ENCODE peak calls at places on chromosomes 13 and 19, in nine cellular contexts. One of them, this sample, is unnamed.

GRCh38 chr13:110454956-110455355 is 106.6 kb downstream of the RAB20 start:
- DNase-seq in nephron progenitor cell: no peak
- DNase-seq in breast epithelium: no peak
- DNase-seq in GM06990: no peak
- DNase-seq in A549: no peak
- DNase-seq in neural progenitor cell: no peak
- DNase-seq in AG04450: no peak
- DNase-seq in IMR-90: no peak
- DNase-seq in GM23338: no peak
- DNase-seq in this sample: no peak

GRCh38 chr13:32911506-32911905 is 104.7 kb upstream of the KL start:
- DNase-seq in breast epithelium: no peak
- DNase-seq in GM06990: no peak
- DNase-seq in AG04450: no peak
- DNase-seq in GM23338: peak
- DNase-seq in nephron progenitor cell: peak
- DNase-seq in A549: peak
- DNase-seq in IMR-90: peak
- DNase-seq in neural progenitor cell: peak
- DNase-seq in this sample: no peak

GRCh38 chr13:62360609-62361008 is 945.0 kb upstream of the PCDH20 start:
- DNase-seq in neural progenitor cell: no peak
- DNase-seq in nephron progenitor cell: no peak
- DNase-seq in A549: no peak
- DNase-seq in GM06990: no peak
- DNase-seq in AG04450: no peak
- DNase-seq in breast epithelium: no peak
- DNase-seq in IMR-90: no peak
- DNase-seq in GM23338: no peak
- DNase-seq in this sample: no peak

GRCh38 chr13:113882716-113883115 is 18.8 kb upstream of the GAS6 start:
- DNase-seq in A549: no peak
- DNase-seq in IMR-90: no peak
- DNase-seq in nephron progenitor cell: no peak
- DNase-seq in breast epithelium: no peak
- DNase-seq in neural progenitor cell: no peak
- DNase-seq in GM23338: peak
- DNase-seq in GM06990: no peak
- DNase-seq in AG04450: no peak
- DNase-seq in this sample: no peak

GRCh38 chr19:35342430-35342829 is 5.3 kb upstream of the FFAR1 start:
- DNase-seq in GM06990: no peak
- DNase-seq in A549: no peak
- DNase-seq in nephron progenitor cell: no peak
- DNase-seq in breast epithelium: no peak
- DNase-seq in neural progenitor cell: no peak
- DNase-seq in IMR-90: no peak
- DNase-seq in AG04450: no peak
- DNase-seq in GM23338: peak
- DNase-seq in this sample: no peak

GRCh38 chr13:21616205-21616604 is 12.2 kb upstream of the MICU2 start:
- DNase-seq in neural progenitor cell: no peak
- DNase-seq in breast epithelium: no peak
- DNase-seq in AG04450: no peak
- DNase-seq in IMR-90: no peak
- DNase-seq in A549: no peak
- DNase-seq in GM23338: no peak
- DNase-seq in GM06990: no peak
- DNase-seq in nephron progenitor cell: no peak
- DNase-seq in this sample: no peak

GRCh38 chr13:46961719-46962118 is 64.9 kb upstream of the HTR2A start:
- DNase-seq in AG04450: no peak
- DNase-seq in breast epithelium: no peak
- DNase-seq in neural progenitor cell: no peak
- DNase-seq in IMR-90: peak
- DNase-seq in GM06990: peak
- DNase-seq in GM23338: no peak
- DNase-seq in A549: peak
- DNase-seq in nephron progenitor cell: no peak
- DNase-seq in this sample: no peak

GRCh38 chr19:58558066-58558622 is at the start of gene UBE2M:
- DNase-seq in breast epithelium: no peak
- DNase-seq in A549: no peak
- DNase-seq in GM23338: peak
- DNase-seq in GM06990: no peak
- DNase-seq in AG04450: no peak
- DNase-seq in nephron progenitor cell: peak
- DNase-seq in IMR-90: no peak
- DNase-seq in neural progenitor cell: no peak
- DNase-seq in this sample: no peak

GRCh38 chr19:51471527-51471926 is 6.8 kb upstream of the CEACAM18 start:
- DNase-seq in A549: no peak
- DNase-seq in breast epithelium: no peak
- DNase-seq in GM23338: no peak
- DNase-seq in GM06990: no peak
- DNase-seq in neural progenitor cell: no peak
- DNase-seq in nephron progenitor cell: no peak
- DNase-seq in IMR-90: no peak
- DNase-seq in AG04450: no peak
- DNase-seq in this sample: no peak

GRCh38 chr19:51472607-51473006 is 5.7 kb upstream of the CEACAM18 start:
- DNase-seq in breast epithelium: no peak
- DNase-seq in nephron progenitor cell: no peak
- DNase-seq in A549: no peak
- DNase-seq in AG04450: no peak
- DNase-seq in GM23338: no peak
- DNase-seq in GM06990: no peak
- DNase-seq in IMR-90: no peak
- DNase-seq in neural progenitor cell: no peak
- DNase-seq in this sample: no peak

GRCh38 chr19:51476164-51476563 is 2.2 kb upstream of the CEACAM18 start:
- DNase-seq in neural progenitor cell: no peak
- DNase-seq in breast epithelium: no peak
- DNase-seq in IMR-90: no peak
- DNase-seq in nephron progenitor cell: no peak
- DNase-seq in A549: no peak
- DNase-seq in AG04450: no peak
- DNase-seq in GM06990: no peak
- DNase-seq in GM23338: no peak
- DNase-seq in this sample: no peak

GRCh38 chr19:51470966-51471365 is 7.4 kb upstream of the CEACAM18 start:
- DNase-seq in breast epithelium: no peak
- DNase-seq in GM23338: no peak
- DNase-seq in nephron progenitor cell: no peak
- DNase-seq in neural progenitor cell: no peak
- DNase-seq in IMR-90: no peak
- DNase-seq in A549: no peak
- DNase-seq in GM06990: no peak
- DNase-seq in AG04450: no peak
- DNase-seq in this sample: no peak

DNA sequence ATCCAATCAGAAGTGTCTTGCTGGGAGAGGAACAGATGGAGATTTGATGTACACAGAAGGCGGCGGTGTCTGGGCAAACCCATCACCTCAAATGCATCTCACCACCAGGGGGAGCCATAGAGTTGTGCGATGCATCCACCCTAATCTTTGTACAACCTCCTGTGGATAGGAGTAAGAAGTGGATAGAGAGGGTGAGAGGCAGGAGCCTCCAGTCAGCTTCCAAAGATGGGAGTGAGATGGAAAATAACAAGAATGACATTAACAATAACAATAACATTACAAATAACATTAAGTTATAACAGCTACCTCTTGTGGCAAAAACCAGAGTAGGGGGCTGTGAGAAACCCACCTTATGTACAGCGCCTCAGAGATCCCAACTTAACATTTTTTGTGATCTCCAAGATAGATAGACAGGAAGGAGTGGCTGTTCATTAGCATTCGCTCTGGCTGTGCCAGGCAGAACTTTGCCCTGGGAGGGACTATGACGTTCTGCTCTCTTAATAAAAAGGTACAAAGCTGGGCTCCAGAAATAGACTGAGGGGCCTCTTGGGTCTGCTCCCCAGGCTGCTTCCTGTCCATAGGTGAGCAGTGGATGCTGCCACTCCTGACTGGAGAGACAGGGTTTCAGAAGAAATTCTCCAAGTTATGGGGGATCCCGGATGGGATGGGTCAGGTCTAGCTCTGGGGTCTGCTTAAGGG is 5.2 kb upstream of the CEACAM18 start:
- DNase-seq in A549: peak
- DNase-seq in neural progenitor cell: peak
- DNase-seq in IMR-90: peak
- DNase-seq in AG04450: peak
- DNase-seq in nephron progenitor cell: peak
- DNase-seq in GM06990: no peak
- DNase-seq in GM23338: peak
- DNase-seq in breast epithelium: peak
- DNase-seq in this sample: peak
- TF ChIP-seq CTCF in A549: peak
- TF ChIP-seq CTCF in neural progenitor cell: peak
- TF ChIP-seq CTCF in IMR-90: peak
- TF ChIP-seq CTCF in AG04450: peak
- TF ChIP-seq CTCF in nephron progenitor cell: peak
- TF ChIP-seq CTCF in GM06990: peak
- TF ChIP-seq CTCF in GM23338: peak
- TF ChIP-seq CTCF in breast epithelium: peak
- TF ChIP-seq CTCF in this sample: peak

GRCh38 chr13:106530209-106530906 is 5.1 kb downstream of the EFNB2 start:
- DNase-seq in A549: no peak
- DNase-seq in AG04450: no peak
- DNase-seq in IMR-90: no peak
- DNase-seq in breast epithelium: no peak
- DNase-seq in GM06990: no peak
- DNase-seq in GM23338: peak
- DNase-seq in neural progenitor cell: peak
- DNase-seq in nephron progenitor cell: no peak
- DNase-seq in this sample: no peak

GRCh38 chr13:106527806-106528205 is 7.7 kb downstream of the EFNB2 start:
- DNase-seq in neural progenitor cell: no peak
- DNase-seq in A549: no peak
- DNase-seq in breast epithelium: no peak
- DNase-seq in GM23338: no peak
- DNase-seq in AG04450: no peak
- DNase-seq in GM06990: no peak
- DNase-seq in IMR-90: no peak
- DNase-seq in nephron progenitor cell: no peak
- DNase-seq in this sample: no peak

GRCh38 chr13:106526748-106527488 is 8.5 kb downstream of the EFNB2 start:
- DNase-seq in AG04450: no peak
- DNase-seq in nephron progenitor cell: no peak
- DNase-seq in breast epithelium: no peak
- DNase-seq in neural progenitor cell: no peak
- DNase-seq in GM23338: peak
- DNase-seq in GM06990: no peak
- DNase-seq in A549: no peak
- DNase-seq in IMR-90: no peak
- DNase-seq in this sample: no peak

GRCh38 chr13:106529415-106530208 is 5.8 kb downstream of the EFNB2 start:
- DNase-seq in GM06990: no peak
- DNase-seq in IMR-90: no peak
- DNase-seq in nephron progenitor cell: no peak
- DNase-seq in A549: no peak
- DNase-seq in neural progenitor cell: peak
- DNase-seq in AG04450: no peak
- DNase-seq in breast epithelium: no peak
- DNase-seq in GM23338: no peak
- DNase-seq in this sample: no peak

DNA sequence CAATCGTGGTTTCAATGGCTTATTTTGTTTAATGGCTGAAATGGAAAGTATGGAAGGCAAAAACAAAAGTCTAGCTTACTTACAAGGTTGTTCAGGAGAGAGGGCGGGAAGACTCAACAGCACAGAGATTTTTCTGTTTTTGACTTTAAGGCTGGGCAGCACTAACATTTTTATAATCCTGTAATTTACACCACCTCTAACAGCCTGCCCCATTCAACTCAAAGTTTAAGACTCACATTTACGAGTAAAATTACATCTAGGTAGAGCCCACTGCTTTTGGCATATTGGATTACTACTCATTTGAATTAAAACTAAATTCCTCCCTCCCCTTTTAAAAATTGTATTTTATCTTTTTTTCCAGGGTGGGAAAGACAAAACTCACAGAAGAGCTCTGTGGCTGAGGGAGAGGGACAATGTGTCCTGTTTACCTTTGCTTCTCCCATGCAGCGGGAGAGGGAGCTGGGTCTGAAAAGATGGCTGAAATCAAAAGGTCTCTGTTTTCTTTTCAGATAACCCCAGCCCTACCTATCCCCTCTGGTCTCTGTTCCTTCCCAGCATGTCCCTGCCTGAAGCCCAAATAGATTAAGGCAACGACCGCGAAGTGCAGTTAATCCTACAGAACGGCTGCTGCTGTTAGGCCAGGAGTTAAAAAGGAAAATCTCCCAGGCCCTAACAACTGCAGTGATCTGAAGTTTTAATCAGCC is 6.6 kb downstream of the EFNB2 start:
- DNase-seq in nephron progenitor cell: no peak
- DNase-seq in GM23338: no peak
- DNase-seq in IMR-90: no peak
- DNase-seq in A549: no peak
- DNase-seq in breast epithelium: no peak
- DNase-seq in GM06990: no peak
- DNase-seq in neural progenitor cell: peak
- DNase-seq in AG04450: no peak
- DNase-seq in this sample: no peak
- TF ChIP-seq CTCF in nephron progenitor cell: no peak
- TF ChIP-seq CTCF in GM23338: no peak
- TF ChIP-seq CTCF in IMR-90: no peak
- TF ChIP-seq CTCF in A549: no peak
- TF ChIP-seq CTCF in breast epithelium: no peak
- TF ChIP-seq CTCF in GM06990: no peak
- TF ChIP-seq CTCF in neural progenitor cell: no peak
- TF ChIP-seq CTCF in AG04450: no peak
- TF ChIP-seq CTCF in this sample: no peak

DNA sequence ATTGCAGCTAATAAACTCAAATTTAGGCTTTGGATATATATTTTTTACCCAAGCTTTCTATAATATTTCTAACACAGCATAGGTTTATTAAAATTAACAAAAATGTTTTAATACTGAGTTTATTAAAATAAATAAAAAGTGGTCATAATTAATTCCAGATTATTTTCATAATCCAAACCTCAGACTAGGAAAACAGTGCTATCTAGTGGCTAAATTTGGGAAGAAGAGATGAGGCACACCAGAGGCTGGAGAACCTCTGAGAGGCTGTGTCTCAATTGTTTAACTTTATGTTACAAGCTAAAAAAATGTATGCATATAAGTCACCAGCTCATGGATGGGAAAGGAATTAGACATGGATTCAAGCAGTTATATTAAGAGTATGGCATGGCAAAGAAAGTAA is 392.5 kb downstream of the DIAPH3 start:
- DNase-seq in A549: peak
- DNase-seq in GM23338: peak
- DNase-seq in breast epithelium: no peak
- DNase-seq in neural progenitor cell: peak
- DNase-seq in nephron progenitor cell: no peak
- DNase-seq in GM06990: no peak
- DNase-seq in IMR-90: peak
- DNase-seq in AG04450: no peak
- DNase-seq in this sample: no peak
- TF ChIP-seq CTCF in A549: peak
- TF ChIP-seq CTCF in GM23338: peak
- TF ChIP-seq CTCF in breast epithelium: no peak
- TF ChIP-seq CTCF in neural progenitor cell: peak
- TF ChIP-seq CTCF in nephron progenitor cell: peak
- TF ChIP-seq CTCF in GM06990: peak
- TF ChIP-seq CTCF in IMR-90: peak
- TF ChIP-seq CTCF in AG04450: peak
- TF ChIP-seq CTCF in this sample: peak

GRCh38 chr19:11452814-11453335 is 17.4 kb downstream of the PRKCSH start:
- DNase-seq in breast epithelium: no peak
- DNase-seq in GM06990: no peak
- DNase-seq in IMR-90: no peak
- DNase-seq in A549: no peak
- DNase-seq in neural progenitor cell: no peak
- DNase-seq in GM23338: no peak
- DNase-seq in AG04450: no peak
- DNase-seq in nephron progenitor cell: no peak
- DNase-seq in this sample: no peak

GRCh38 chr19:11451327-11451941 is 16.0 kb downstream of the PRKCSH start:
- DNase-seq in breast epithelium: no peak
- DNase-seq in nephron progenitor cell: no peak
- DNase-seq in GM06990: no peak
- DNase-seq in GM23338: no peak
- DNase-seq in IMR-90: no peak
- DNase-seq in AG04450: no peak
- DNase-seq in A549: no peak
- DNase-seq in neural progenitor cell: no peak
- DNase-seq in this sample: no peak

GRCh38 chr19:11451942-11452813 is 16.7 kb downstream of the PRKCSH start:
- DNase-seq in GM06990: no peak
- DNase-seq in nephron progenitor cell: no peak
- DNase-seq in AG04450: no peak
- DNase-seq in A549: no peak
- DNase-seq in breast epithelium: no peak
- DNase-seq in neural progenitor cell: peak
- DNase-seq in GM23338: peak
- DNase-seq in IMR-90: no peak
- DNase-seq in this sample: no peak

GRCh38 chr19:11456659-11457058 is 21.2 kb downstream of the PRKCSH start:
- DNase-seq in nephron progenitor cell: no peak
- DNase-seq in neural progenitor cell: no peak
- DNase-seq in GM23338: no peak
- DNase-seq in IMR-90: no peak
- DNase-seq in breast epithelium: no peak
- DNase-seq in A549: no peak
- DNase-seq in AG04450: no peak
- DNase-seq in GM06990: no peak
- DNase-seq in this sample: no peak

GRCh38 chr19:11453468-11454341 is 18.3 kb downstream of the PRKCSH start:
- DNase-seq in IMR-90: no peak
- DNase-seq in A549: no peak
- DNase-seq in breast epithelium: no peak
- DNase-seq in neural progenitor cell: peak
- DNase-seq in GM23338: peak
- DNase-seq in AG04450: no peak
- DNase-seq in GM06990: no peak
- DNase-seq in nephron progenitor cell: no peak
- DNase-seq in this sample: no peak
- TF ChIP-seq CTCF in IMR-90: peak
- TF ChIP-seq CTCF in A549: peak
- TF ChIP-seq CTCF in breast epithelium: no peak
- TF ChIP-seq CTCF in neural progenitor cell: peak
- TF ChIP-seq CTCF in GM23338: peak
- TF ChIP-seq CTCF in AG04450: peak
- TF ChIP-seq CTCF in GM06990: peak
- TF ChIP-seq CTCF in nephron progenitor cell: peak
- TF ChIP-seq CTCF in this sample: peak

This sample was measured in HFF-Myc.